ENCODE peak calls at places on chromosomes 7 and 10, in four cellular contexts. M is MM.1S, T is fibroblast of lung, Y is K562. W is an unnamed sample.

GRCh38 chr7:118222591-118222990 is 1.9 kb upstream of the ANKRD7 start:
- DNase-seq in M (no peak), T (no peak), Y (no peak), W (no peak)

GRCh38 chr7:77415822-77416620 is at the start of gene GSAP:
- DNase-seq in M (peak; percentile 80), T (peak; percentile 36), Y (peak; percentile 23), W (no peak)

GRCh38 chr7:33745934-33746333 is 159.4 kb upstream of the BMPER start:
- DNase-seq in M (no peak), T (peak; percentile 52), Y (no peak), W (no peak)

GRCh38 chr7:16916111-16916639 is 34.4 kb upstream of the AGR3 start:
- DNase-seq in M (no peak), T (peak; percentile 93), Y (no peak), W (no peak)

GRCh38 chr10:88915781-88916180 is 35.7 kb downstream of the STAMBPL1 start:
- DNase-seq in M (no peak), T (no peak), Y (no peak), W (no peak)

GRCh38 chr10:77671594-77672252 is 34.1 kb upstream of the KCNMA1 start:
- DNase-seq in M (no peak), T (no peak), Y (no peak), W (no peak)

GRCh38 chr10:88689366-88689765 is 16.7 kb upstream of the LIPK start:
- DNase-seq in M (no peak), T (no peak), Y (no peak), W (no peak)

GRCh38 chr10:44960482-44961230 is 1.1 kb downstream of the RASSF4 start:
- DNase-seq in M (peak; percentile 36), T (no peak), Y (no peak), W (no peak)

GRCh38 chr7:101232141-101232821 is 5.3 kb downstream of the CLDN15 start:
- DNase-seq in M (no peak), T (no peak), Y (peak; percentile 68), W (no peak)

GRCh38 chr7:39827571-39827970 is 122.5 kb upstream of the CDK13 start:
- DNase-seq in M (no peak), T (no peak), Y (no peak), W (no peak)

GRCh38 chr7:82204694-82205093 is 238.9 kb downstream of the CACNA2D1 start:
- DNase-seq in M (no peak), T (peak; percentile 95), Y (no peak), W (no peak)

GRCh38 chr7:32496052-32496813 is 944 bp downstream of the AVL9 start:
- DNase-seq in M (no peak), T (no peak), Y (peak; percentile 29), W (no peak)

GRCh38 chr10:129917936-129918335 is 46.1 kb downstream of the EBF3 start:
- DNase-seq in M (no peak), T (no peak), Y (no peak), W (no peak)

GRCh38 chr7:149720372-149721083 is 52.9 kb downstream of the ZNF467 start:
- DNase-seq in M (no peak), T (no peak), Y (no peak), W (no peak)

GRCh38 chr7:51706851-51707250 is 390.2 kb upstream of the COBL start:
- DNase-seq in M (no peak), T (no peak), Y (no peak), W (no peak)

GRCh38 chr10:84537447-84537931 is 209.1 kb downstream of the CCSER2 start:
- DNase-seq in M (peak; percentile 65), T (peak; percentile 41), Y (peak; percentile 86), W (peak; percentile 38)

GRCh38 chr7:85041599-85042216 is 145.1 kb downstream of the SEMA3D start:
- DNase-seq in M (peak; percentile 50), T (peak; percentile 65), Y (peak; percentile 26), W (peak; percentile 45)

GRCh38 chr7:22420973-22421635 is 64.2 kb upstream of the RAPGEF5 start:
- DNase-seq in M (no peak), T (no peak), Y (no peak), W (no peak)

GRCh38 chr7:13115157-13115772 is 427.8 kb downstream of the ARL4A start:
- DNase-seq in M (no peak), T (peak; percentile 25), Y (no peak), W (no peak)

GRCh38 chr10:89085153-89085552 is 94.6 kb downstream of the FAS start:
- DNase-seq in M (no peak), T (no peak), Y (no peak), W (no peak)

GRCh38 chr7:130352335-130353074 is 7.9 kb downstream of the CPA5 start:
- DNase-seq in M (no peak), T (peak; percentile 69), Y (no peak), W (no peak)

GRCh38 chr7:141701489-141702046 is 398 bp downstream of the DENND11 start:
- DNase-seq in M (peak; percentile 78), T (peak; percentile 27), Y (peak; percentile 27), W (peak; percentile 82)

GRCh38 chr10:44647877-44648542 is 263.1 kb upstream of the CXCL12 start:
- DNase-seq in M (no peak), T (peak; percentile 79), Y (no peak), W (peak; percentile 19)

GRCh38 chr7:11082552-11083213 is 109.0 kb downstream of the PHF14 start:
- DNase-seq in M (no peak), T (peak; percentile 10), Y (no peak), W (no peak)

GRCh38 chr10:124090630-124091209 is 2.7 kb downstream of the CHST15 start:
- DNase-seq in M (peak; percentile 44), T (no peak), Y (no peak), W (no peak)

DNA sequence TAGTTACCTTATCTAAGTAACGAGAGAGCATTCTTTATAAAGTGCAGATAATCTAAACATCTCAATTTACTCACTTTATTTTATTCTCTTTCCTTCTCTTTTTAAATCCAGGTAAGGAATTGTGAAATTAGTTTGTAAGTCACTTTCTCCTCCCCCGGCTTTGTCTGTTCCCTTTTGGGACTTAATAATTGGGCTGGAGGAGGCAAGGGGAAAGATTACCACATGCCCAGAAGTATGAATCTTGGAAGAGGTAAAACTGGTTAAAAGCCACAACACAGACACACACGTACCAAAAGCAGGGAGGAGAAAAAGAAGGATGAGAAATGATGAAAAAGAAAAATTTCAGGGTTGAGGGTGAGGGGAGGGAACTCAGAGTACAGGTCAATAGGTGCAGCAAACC is 63.3 kb upstream of the LRRC17 start:
- DNase-seq in M (no peak), T (no peak), Y (no peak), W (no peak)
- H3K9ac ChIP-seq in M (no peak overlapping the region), T (no peak overlapping the region), Y (no peak overlapping the region), W (no peak overlapping the region)

GRCh38 chr10:74063256-74063655 is 65.3 kb downstream of the VCL start:
- DNase-seq in M (no peak), T (peak; percentile 74), Y (no peak), W (no peak)

GRCh38 chr10:74072503-74072902 is 74.6 kb downstream of the VCL start:
- DNase-seq in M (no peak), T (peak; percentile 61), Y (no peak), W (no peak)

GRCh38 chr10:74071151-74071550 is 73.2 kb downstream of the VCL start:
- DNase-seq in M (no peak), T (peak; percentile 96), Y (no peak), W (no peak)

GRCh38 chr10:74067373-74068370 is 69.8 kb downstream of the VCL start:
- DNase-seq in M (no peak), T (peak; percentile 61), Y (no peak), W (no peak)
- H3K4me1 ChIP-seq in M (no peaks in the 10 kb centered on the region), T (peaks cover 23% of the 10 kb centered on the region), Y (peaks cover 11% of the 10 kb centered on the region), W (no peaks in the 10 kb centered on the region)

DNA sequence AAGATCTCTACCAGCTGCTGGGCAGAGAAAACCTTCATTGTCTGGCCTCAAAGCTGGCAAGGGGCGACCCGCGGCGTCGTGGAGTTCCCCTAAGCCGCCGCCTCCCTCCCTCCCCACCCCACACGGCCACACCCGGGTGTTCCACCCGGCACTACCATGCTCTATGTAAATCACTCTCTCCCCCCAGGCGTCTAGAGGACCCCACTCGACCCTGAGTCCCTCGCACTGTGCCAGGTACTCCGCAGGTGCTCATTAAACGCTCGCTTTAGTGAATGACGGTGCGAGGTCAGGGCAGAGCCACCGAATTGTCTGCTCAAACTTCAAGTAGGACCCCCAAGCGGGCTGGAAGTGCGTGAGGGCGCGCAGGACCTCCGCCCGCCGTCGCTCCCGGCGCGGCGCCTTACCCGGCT is 628 bp downstream of the PARP12 start:
- DNase-seq in M (no peak), T (peak; percentile 5), Y (peak; percentile 56), W (peak; percentile 44)
- TF ChIP-seq EZH2 in M (no peak), T (no peak), Y (no peak), W (no peak)

GRCh38 chr10:100912013-100912608 is 652 bp upstream of the SLF2 start:
- DNase-seq in M (no peak), T (peak; percentile 57), Y (peak; percentile 30), W (no peak)

GRCh38 chr10:100917071-100917470 is 4.3 kb downstream of the SLF2 start:
- DNase-seq in M (no peak), T (no peak), Y (no peak), W (no peak)

GRCh38 chr10:100911472-100911871 is 1.3 kb upstream of the SLF2 start:
- DNase-seq in M (no peak), T (no peak), Y (no peak), W (no peak)

GRCh38 chr10:100912609-100913469 is at the start of gene SLF2:
- DNase-seq in M (peak; percentile 98), T (peak; percentile 98), Y (peak; percentile 98), W (peak; percentile 97)

DNA sequence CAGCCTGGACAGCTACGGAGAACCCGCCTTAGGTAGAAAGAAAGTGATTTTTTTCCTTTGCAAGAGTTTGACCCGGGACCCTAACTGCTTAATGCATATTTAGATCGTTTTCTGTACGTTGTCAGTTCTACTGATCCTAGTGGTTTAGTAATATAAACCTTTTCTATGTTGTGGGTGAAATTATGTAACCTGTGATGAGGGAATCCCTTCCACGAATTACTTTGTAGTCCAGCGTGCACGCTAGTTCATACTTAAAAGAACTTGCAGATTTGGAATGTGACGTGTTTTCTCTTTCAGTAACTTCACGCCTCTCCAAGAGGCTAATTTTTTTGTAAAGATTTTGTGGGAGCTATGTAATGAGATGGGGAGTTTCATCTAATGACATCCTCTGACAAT is 705 bp downstream of the SLF2 start:
- DNase-seq in M (no peak), T (no peak), Y (no peak), W (no peak)
- H3K9ac ChIP-seq in M (peak overlapping the region; percentile 84), T (peak overlapping the region; percentile 93), Y (peak overlapping the region; percentile 91), W (peak overlapping the region; percentile 92)

GRCh38 chr10:79078367-79079073 is 9.8 kb downstream of the ZMIZ1 start:
- DNase-seq in M (no peak), T (no peak), Y (no peak), W (no peak)
- H3K4me1 ChIP-seq in M (peaks cover 18% of the 10 kb centered on the region), T (peaks cover 79% of the 10 kb centered on the region), Y (peaks cover 62% of the 10 kb centered on the region), W (peaks cover 13% of the 10 kb centered on the region)

GRCh38 chr7:151410405-151411390 is 860 bp upstream of the WDR86 start:
- DNase-seq in M (no peak), T (no peak), Y (no peak), W (no peak)
- TF ChIP-seq EZH2 in M (no peak), T (peak; percentile 91), Y (no peak), W (no peak)